ENCODE peak calls at places on chromosome 4, in seven cellular contexts. E, F, L, P, B, Z and M are unnamed samples.

GRCh38 chr4:30818541-30818940 is 98.4 kb downstream of the PCDH7 start:
- DNase-seq in F (no peak), E (no peak), L (no peak), P (no peak), Z (no peak), B (no peak), M (no peak)

GRCh38 chr4:24965627-24966026 is 52.8 kb upstream of the CCDC149 start:
- DNase-seq in E (no peak), Z (no peak), L (no peak), B (no peak), F (no peak), P (peak), M (peak)

GRCh38 chr4:72112514-72113156 is 80.8 kb downstream of the NPFFR2 start:
- DNase-seq in Z (no peak), B (no peak), F (no peak), P (peak), E (peak), L (peak), M (no peak)

GRCh38 chr4:185470503-185471195 is 884 bp downstream of the CCDC110 start:
- DNase-seq in L (peak), B (peak), P (peak), F (peak), Z (peak), E (peak), M (no peak)

GRCh38 chr4:141455651-141456050 is 180.7 kb upstream of the IL15 start:
- DNase-seq in E (no peak), P (no peak), F (no peak), B (no peak), L (peak), Z (no peak), M (no peak)

GRCh38 chr4:58807843-58808605 is 1697.8 kb upstream of the IGFBP7 start:
- DNase-seq in F (no peak), B (no peak), E (no peak), Z (no peak), P (no peak), L (peak), M (no peak)

GRCh38 chr4:156495109-156495508 is 476.5 kb downstream of the PDGFC start:
- DNase-seq in Z (no peak), F (no peak), L (no peak), P (no peak), E (no peak), B (no peak), M (no peak)

GRCh38 chr4:76363556-76364290 is 57.2 kb downstream of the STBD1 start:
- DNase-seq in B (no peak), F (no peak), L (peak), P (no peak), E (no peak), Z (no peak), M (no peak)

GRCh38 chr4:22514001-22514400 is 1.9 kb downstream of the ADGRA3 start:
- DNase-seq in P (no peak), F (no peak), E (no peak), B (no peak), Z (no peak), L (peak), M (no peak)

GRCh38 chr4:182928061-182928460 is 10.9 kb upstream of the DCTD start:
- DNase-seq in B (no peak), F (no peak), Z (no peak), P (peak), E (no peak), L (no peak), M (peak)

GRCh38 chr4:168499241-168499640 is 2.4 kb downstream of the PALLD start:
- DNase-seq in Z (no peak), E (no peak), L (no peak), B (no peak), F (no peak), P (no peak), M (no peak)
- H3K4me3 ChIP-seq in Z (no peak), E (no peak), L (no peak), B (peak), F (no peak), P (no peak), M (no peak)

GRCh38 chr4:41930139-41930831 is 4.9 kb upstream of the TMEM33 start:
- DNase-seq in L (no peak), F (no peak), B (no peak), P (no peak), Z (no peak), E (no peak), M (no peak)

GRCh38 chr4:41932988-41933387 is 2.2 kb upstream of the TMEM33 start:
- DNase-seq in B (no peak), Z (no peak), P (peak), F (no peak), E (no peak), L (no peak), M (no peak)

GRCh38 chr4:41935652-41936021 is 408 bp downstream of the TMEM33 start:
- DNase-seq in F (no peak), P (peak), Z (no peak), L (peak), E (no peak), B (no peak), M (peak)

GRCh38 chr4:41934813-41935651 is at the start of gene TMEM33:
- DNase-seq in P (peak), Z (peak), F (peak), B (peak), E (peak), L (peak), M (peak)

GRCh38 chr4:41933997-41934812 is 1.0 kb upstream of the TMEM33 start:
- DNase-seq in B (no peak), F (peak), P (peak), L (no peak), E (no peak), Z (no peak), M (no peak)
- H3K4me3 ChIP-seq in B (peak), F (no peak), P (peak), L (no peak), E (peak), Z (peak), M (peak)

GRCh38 chr4:101885574-101885973 is 95.0 kb downstream of the BANK1 start:
- DNase-seq in P (no peak), Z (no peak), F (no peak), E (no peak), B (no peak), L (no peak), M (no peak)
- H3K4me3 ChIP-seq in P (no peak), Z (no peak), F (no peak), E (no peak), B (no peak), L (no peak), M (no peak)

DNA sequence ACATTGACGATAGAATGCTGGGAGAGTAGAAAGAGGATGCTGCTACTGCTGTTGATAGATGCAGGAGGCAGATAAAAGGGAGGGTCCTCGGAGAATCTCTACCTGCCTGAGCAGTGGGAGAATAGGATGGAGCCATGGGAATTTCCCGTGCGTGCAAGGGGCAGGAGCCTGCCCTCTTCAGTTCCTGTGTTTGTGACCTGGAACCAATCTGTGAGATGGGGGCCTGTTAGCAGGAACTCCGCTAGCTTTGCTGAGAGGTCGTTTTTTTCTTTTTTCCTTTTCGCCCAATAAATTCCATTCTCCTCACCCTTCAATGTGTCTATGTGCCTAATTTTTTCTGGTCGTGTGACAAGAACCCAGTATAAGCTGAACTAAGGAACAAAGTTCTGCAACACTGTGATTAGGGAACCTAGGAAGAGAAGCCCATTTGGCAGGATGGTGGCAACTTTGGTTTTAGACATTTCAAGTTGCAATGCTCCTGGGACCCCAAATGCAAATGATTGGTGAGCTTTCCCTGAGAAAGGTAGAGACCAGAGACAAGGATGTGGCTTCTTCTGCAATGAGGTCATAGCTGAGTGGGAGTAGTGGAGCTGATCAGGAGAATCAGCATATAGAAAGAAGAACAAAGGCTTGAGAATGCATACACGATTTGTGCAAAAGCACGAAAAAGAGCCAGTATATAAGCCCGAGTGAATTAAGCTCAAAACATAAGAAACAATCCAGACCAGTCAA is 23.9 kb downstream of the SLC39A8 start:
- DNase-seq in L (no peak), Z (no peak), B (no peak), P (peak), F (no peak), E (peak), M (no peak)
- H3K4me3 ChIP-seq in L (no peak), Z (no peak), B (no peak), P (no peak), F (no peak), E (peak), M (no peak)

DNA sequence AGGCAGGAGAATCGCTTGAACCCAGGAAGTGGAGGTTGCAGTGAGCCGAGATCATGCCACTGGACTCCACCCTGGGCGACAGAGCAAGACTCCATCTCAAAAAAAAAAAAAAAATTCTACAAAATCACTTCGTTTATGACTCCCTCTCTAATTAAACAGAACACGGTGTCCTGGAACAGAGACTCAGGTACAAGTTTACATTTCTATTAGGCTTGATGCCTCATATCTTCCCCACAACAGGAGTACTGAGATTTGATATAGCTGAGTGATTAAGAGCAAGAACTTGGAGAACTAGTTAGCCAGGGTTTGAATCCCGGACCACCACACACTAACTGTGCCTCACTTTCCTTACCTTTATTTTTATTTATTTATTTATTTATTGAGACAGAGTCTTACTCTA is 42.2 kb upstream of the KLF3 start:
- DNase-seq in Z (no peak), P (no peak), E (no peak), B (no peak), L (no peak), F (no peak), M (no peak)
- H3K4me3 ChIP-seq in Z (no peak), P (no peak), E (no peak), B (no peak), L (no peak), F (no peak), M (no peak)

DNA sequence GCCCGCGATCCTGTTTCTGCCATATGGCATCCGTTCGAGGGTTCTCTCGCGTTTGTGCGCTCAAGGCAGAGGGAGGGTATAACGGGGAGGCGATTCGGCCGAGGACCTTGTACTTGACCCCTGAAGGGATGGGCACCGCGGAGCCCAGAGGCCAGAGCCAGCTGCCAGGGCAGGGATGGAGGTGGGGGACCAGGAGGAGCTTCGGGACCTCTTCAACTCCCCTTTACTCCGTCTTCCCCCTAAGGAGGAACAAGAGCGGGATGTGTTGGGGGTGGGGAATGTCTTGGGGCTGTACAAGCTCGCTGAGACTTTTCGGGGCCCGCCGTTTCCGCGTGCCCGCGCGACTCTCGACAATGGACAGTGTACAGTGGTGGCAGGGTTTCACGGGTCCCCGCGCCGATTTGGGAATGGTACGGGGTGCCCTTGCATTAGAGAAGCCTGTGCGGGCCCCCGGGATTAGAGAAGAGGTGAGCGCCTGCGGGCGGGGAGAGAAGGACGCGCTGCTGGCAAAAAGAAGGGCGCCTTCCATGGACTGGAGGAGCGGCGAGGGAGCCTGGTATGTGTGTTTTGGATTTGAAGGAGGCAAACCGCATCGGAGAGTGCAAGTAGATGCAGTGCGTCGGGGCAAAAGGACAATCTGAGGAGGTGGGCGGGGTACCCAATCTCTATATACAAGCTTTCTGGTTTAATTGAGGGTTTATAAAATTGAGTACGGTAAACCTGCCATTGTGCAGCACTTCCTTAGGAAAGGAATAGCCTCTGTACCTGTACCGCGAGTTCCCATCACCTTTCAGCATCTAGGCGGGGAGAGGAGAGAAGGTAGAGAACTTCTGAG is 841 bp downstream of the UGT8 start:
- DNase-seq in F (no peak), E (peak), Z (no peak), P (no peak), L (no peak), B (no peak), M (no peak)
- H3K4me3 ChIP-seq in F (peak), E (peak), Z (peak), P (no peak), L (peak), B (peak), M (no peak)

DNA sequence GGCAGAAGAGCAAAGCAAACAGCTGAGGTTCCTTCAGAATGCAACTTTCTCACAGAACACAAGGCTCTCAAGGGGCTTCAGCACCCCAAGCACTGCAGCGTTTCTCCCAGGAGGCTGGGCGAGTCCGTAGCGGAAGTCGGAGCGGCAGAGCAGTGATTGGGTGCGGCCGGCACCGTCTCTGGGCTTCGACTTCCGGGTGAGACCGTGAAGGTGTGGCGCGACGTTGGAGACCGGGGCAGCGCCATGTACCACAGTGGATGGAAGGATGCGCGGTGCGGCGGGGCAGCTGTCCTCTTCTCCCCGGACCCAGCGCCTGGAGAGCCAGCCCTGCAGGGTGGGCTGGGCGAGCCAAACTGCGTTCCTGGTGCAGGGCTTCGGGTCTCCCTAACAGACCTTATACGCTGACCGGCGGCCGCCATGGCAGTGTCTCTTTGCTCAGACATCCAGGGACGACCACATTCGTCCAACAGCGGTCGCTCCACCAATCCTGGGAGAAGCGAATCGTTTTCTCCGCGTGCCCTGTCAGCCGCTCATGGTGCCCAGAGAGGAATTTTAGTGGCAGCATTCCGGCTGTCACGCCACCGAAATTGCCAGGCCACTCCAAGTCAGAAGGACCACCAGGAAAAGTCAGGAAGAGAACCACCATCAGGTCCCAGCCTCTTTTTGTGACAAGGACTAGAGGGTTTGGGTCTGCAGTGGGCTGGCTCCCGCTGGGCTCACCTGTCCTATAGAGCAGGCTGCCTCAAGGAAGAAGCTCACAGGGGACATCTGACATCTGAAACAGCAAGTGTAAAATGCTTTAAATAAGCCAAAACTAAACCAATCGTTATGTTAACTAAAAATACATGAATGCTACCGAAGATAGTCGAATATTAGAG is 20.5 kb downstream of the TRIM61 start:
- DNase-seq in B (peak), E (peak), L (peak), P (no peak), F (peak), Z (peak), M (no peak)
- H3K4me3 ChIP-seq in B (peak), E (peak), L (peak), P (no peak), F (peak), Z (peak), M (no peak)